ENCODE peak calls at places on chromosomes 5 and 9, in nine cellular contexts. One of them, this sample, is unnamed.
A peak's percentile ranks its signal among the peaks of the same experiment; 100 is the strongest.

GRCh38 chr9:8832956-8833355 is 1033.4 kb upstream of the DMAC1 start:
- DNase-seq in SK-N-SH: no peak
- DNase-seq in pancreas: no peak
- DNase-seq in endothelial cell of umbilical vein: no peak
- DNase-seq in tibial artery: no peak
- DNase-seq in sigmoid colon: no peak
- DNase-seq in spleen: no peak
- DNase-seq in ovary: no peak
- DNase-seq in heart left ventricle: no peak
- DNase-seq in this sample: no peak

GRCh38 chr5:11214851-11215250 is 453.8 kb upstream of the DAP start:
- DNase-seq in SK-N-SH: no peak
- DNase-seq in pancreas: no peak
- DNase-seq in endothelial cell of umbilical vein: no peak
- DNase-seq in tibial artery: no peak
- DNase-seq in sigmoid colon: no peak
- DNase-seq in spleen: no peak
- DNase-seq in ovary: no peak
- DNase-seq in heart left ventricle: no peak
- DNase-seq in this sample: no peak

GRCh38 chr5:142404046-142404477 is 79.2 kb upstream of the SPRY4 start:
- DNase-seq in SK-N-SH: no peak
- DNase-seq in pancreas: no peak
- DNase-seq in endothelial cell of umbilical vein: no peak
- DNase-seq in tibial artery: no peak
- DNase-seq in sigmoid colon: no peak
- DNase-seq in spleen: no peak
- DNase-seq in ovary: no peak
- DNase-seq in heart left ventricle: no peak
- DNase-seq in this sample: peak; percentile 39

GRCh38 chr5:113806250-113806649 is 292.8 kb downstream of the YTHDC2 start:
- DNase-seq in SK-N-SH: no peak
- DNase-seq in pancreas: no peak
- DNase-seq in endothelial cell of umbilical vein: peak; percentile 71
- DNase-seq in tibial artery: no peak
- DNase-seq in sigmoid colon: no peak
- DNase-seq in spleen: no peak
- DNase-seq in ovary: no peak
- DNase-seq in heart left ventricle: no peak
- DNase-seq in this sample: no peak

GRCh38 chr5:137367951-137368350 is 131.2 kb downstream of the SPOCK1 start:
- DNase-seq in SK-N-SH: no peak
- DNase-seq in pancreas: no peak
- DNase-seq in endothelial cell of umbilical vein: no peak
- DNase-seq in tibial artery: no peak
- DNase-seq in sigmoid colon: no peak
- DNase-seq in spleen: no peak
- DNase-seq in ovary: no peak
- DNase-seq in heart left ventricle: no peak
- DNase-seq in this sample: no peak

GRCh38 chr9:88256216-88256615 is 117.9 kb upstream of the SPATA31C2 start:
- DNase-seq in SK-N-SH: no peak
- DNase-seq in pancreas: no peak
- DNase-seq in endothelial cell of umbilical vein: no peak
- DNase-seq in tibial artery: no peak
- DNase-seq in sigmoid colon: no peak
- DNase-seq in spleen: no peak
- DNase-seq in ovary: no peak
- DNase-seq in heart left ventricle: no peak
- DNase-seq in this sample: no peak

GRCh38 chr5:138635268-138635667 is 60.1 kb upstream of the HSPA9 start:
- DNase-seq in SK-N-SH: no peak
- DNase-seq in pancreas: no peak
- DNase-seq in endothelial cell of umbilical vein: no peak
- DNase-seq in tibial artery: no peak
- DNase-seq in sigmoid colon: peak; percentile 70
- DNase-seq in spleen: no peak
- DNase-seq in ovary: peak; percentile 62
- DNase-seq in heart left ventricle: no peak
- DNase-seq in this sample: no peak

GRCh38 chr9:131919181-131919580 is 160.5 kb downstream of the MED27 start:
- DNase-seq in SK-N-SH: no peak
- DNase-seq in pancreas: no peak
- DNase-seq in endothelial cell of umbilical vein: no peak
- DNase-seq in tibial artery: no peak
- DNase-seq in sigmoid colon: no peak
- DNase-seq in spleen: no peak
- DNase-seq in ovary: no peak
- DNase-seq in heart left ventricle: no peak
- DNase-seq in this sample: no peak

GRCh38 chr9:135602789-135603481 is 36.4 kb downstream of the GLT6D1 start:
- DNase-seq in SK-N-SH: peak; percentile 68
- DNase-seq in pancreas: peak; percentile 42
- DNase-seq in endothelial cell of umbilical vein: peak; percentile 46
- DNase-seq in tibial artery: no peak
- DNase-seq in sigmoid colon: peak; percentile 58
- DNase-seq in spleen: peak; percentile 59
- DNase-seq in ovary: no peak
- DNase-seq in heart left ventricle: peak; percentile 21
- DNase-seq in this sample: peak; percentile 35

GRCh38 chr9:114291886-114292590 is 30.9 kb upstream of the ORM1 start:
- DNase-seq in SK-N-SH: no peak
- DNase-seq in pancreas: peak; percentile 6
- DNase-seq in endothelial cell of umbilical vein: no peak
- DNase-seq in tibial artery: peak; percentile 12
- DNase-seq in sigmoid colon: peak; percentile 29
- DNase-seq in spleen: peak; percentile 38
- DNase-seq in ovary: peak; percentile 5
- DNase-seq in heart left ventricle: peak; percentile 9
- DNase-seq in this sample: peak; percentile 21

GRCh38 chr5:83368317-83368716 is 103.2 kb upstream of the VCAN start:
- DNase-seq in SK-N-SH: no peak
- DNase-seq in pancreas: no peak
- DNase-seq in endothelial cell of umbilical vein: no peak
- DNase-seq in tibial artery: peak; percentile 29
- DNase-seq in sigmoid colon: no peak
- DNase-seq in spleen: peak; percentile 69
- DNase-seq in ovary: no peak
- DNase-seq in heart left ventricle: no peak
- DNase-seq in this sample: no peak

GRCh38 chr9:129785866-129786265 is 17.1 kb upstream of the TOR1B start:
- DNase-seq in SK-N-SH: no peak
- DNase-seq in pancreas: no peak
- DNase-seq in endothelial cell of umbilical vein: no peak
- DNase-seq in tibial artery: no peak
- DNase-seq in sigmoid colon: no peak
- DNase-seq in spleen: no peak
- DNase-seq in ovary: no peak
- DNase-seq in heart left ventricle: no peak
- DNase-seq in this sample: no peak

GRCh38 chr9:100602302-100602930 is 24.5 kb downstream of the CAVIN4 start:
- DNase-seq in SK-N-SH: peak; percentile 45
- DNase-seq in pancreas: peak; percentile 46
- DNase-seq in endothelial cell of umbilical vein: peak; percentile 70
- DNase-seq in tibial artery: no peak
- DNase-seq in sigmoid colon: no peak
- DNase-seq in spleen: no peak
- DNase-seq in ovary: no peak
- DNase-seq in heart left ventricle: no peak
- DNase-seq in this sample: no peak

GRCh38 chr9:81585191-81585763 is 104.1 kb downstream of the TLE1 start:
- DNase-seq in SK-N-SH: no peak
- DNase-seq in pancreas: no peak
- DNase-seq in endothelial cell of umbilical vein: peak; percentile 61
- DNase-seq in tibial artery: no peak
- DNase-seq in sigmoid colon: no peak
- DNase-seq in spleen: no peak
- DNase-seq in ovary: no peak
- DNase-seq in heart left ventricle: no peak
- DNase-seq in this sample: no peak

GRCh38 chr5:74639538-74640449 is 734 bp downstream of the ENC1 start:
- DNase-seq in SK-N-SH: peak; percentile 76
- DNase-seq in pancreas: peak; percentile 55
- DNase-seq in endothelial cell of umbilical vein: peak; percentile 57
- DNase-seq in tibial artery: peak; percentile 31
- DNase-seq in sigmoid colon: peak; percentile 72
- DNase-seq in spleen: no peak
- DNase-seq in ovary: no peak
- DNase-seq in heart left ventricle: no peak
- DNase-seq in this sample: no peak

GRCh38 chr5:107875834-107876233 is 205.1 kb upstream of the EFNA5 start:
- DNase-seq in SK-N-SH: no peak
- DNase-seq in pancreas: no peak
- DNase-seq in endothelial cell of umbilical vein: no peak
- DNase-seq in tibial artery: peak; percentile 27
- DNase-seq in sigmoid colon: peak; percentile 69
- DNase-seq in spleen: no peak
- DNase-seq in ovary: no peak
- DNase-seq in heart left ventricle: no peak
- DNase-seq in this sample: no peak

GRCh38 chr9:133342083-133342406 is 5.9 kb downstream of the MED22 start:
- DNase-seq in SK-N-SH: peak; percentile 44
- DNase-seq in pancreas: no peak
- DNase-seq in endothelial cell of umbilical vein: no peak
- DNase-seq in tibial artery: no peak
- DNase-seq in sigmoid colon: no peak
- DNase-seq in spleen: no peak
- DNase-seq in ovary: no peak
- DNase-seq in heart left ventricle: no peak
- DNase-seq in this sample: no peak

DNA sequence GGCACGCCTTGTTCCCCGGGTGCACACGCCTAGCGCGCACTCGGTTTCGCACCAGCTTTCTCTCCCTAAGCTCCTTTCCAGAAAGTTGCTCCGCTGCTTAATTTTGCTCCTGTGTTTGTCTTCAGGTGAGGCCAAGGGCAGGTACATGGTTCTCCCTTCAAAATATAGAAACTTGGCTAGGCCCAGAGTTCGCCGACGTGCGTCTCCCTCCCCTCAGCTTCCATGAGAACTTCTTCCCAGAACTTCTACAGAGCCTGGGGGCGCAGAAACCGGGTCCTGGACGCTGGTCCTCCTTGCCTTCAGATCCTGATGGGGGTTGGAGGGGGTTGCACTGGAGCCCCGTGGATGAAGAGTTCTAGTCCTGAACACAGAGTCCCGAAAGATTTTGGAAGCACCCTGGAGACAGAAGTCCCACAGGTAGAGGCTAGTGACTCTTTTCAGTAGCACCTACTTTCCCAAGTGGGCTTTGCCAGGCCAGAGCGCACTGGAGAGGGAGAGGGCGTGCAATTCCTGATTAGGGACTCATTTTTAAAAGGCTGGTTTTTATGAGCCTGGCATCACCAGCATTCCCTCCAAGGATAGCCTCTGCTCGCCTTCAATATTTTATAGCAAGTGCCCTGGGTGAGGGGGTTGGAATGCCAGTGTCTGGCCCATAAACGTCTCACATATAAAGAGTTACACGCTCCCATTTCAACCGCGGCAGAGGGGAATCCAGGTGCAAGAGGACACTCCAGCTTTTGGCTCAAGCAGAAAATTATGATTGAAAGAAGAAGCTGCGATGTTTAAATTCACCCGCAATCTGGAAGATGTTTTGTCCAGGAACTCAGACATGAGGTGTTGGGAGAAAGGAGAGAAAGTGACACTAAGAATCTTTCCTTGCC is 128.5 kb downstream of the TMEM174 start:
- DNase-seq in SK-N-SH: no peak
- DNase-seq in pancreas: no peak
- DNase-seq in endothelial cell of umbilical vein: no peak
- DNase-seq in tibial artery: no peak
- DNase-seq in sigmoid colon: no peak
- DNase-seq in spleen: no peak
- DNase-seq in ovary: no peak
- DNase-seq in heart left ventricle: no peak
- DNase-seq in this sample: no peak
- H3K27me3 ChIP-seq in SK-N-SH: no peaks in the 10 kb centered on the region
- H3K27me3 ChIP-seq in pancreas: peaks cover 29% of the 10 kb centered on the region
- H3K27me3 ChIP-seq in endothelial cell of umbilical vein: peaks cover 95% of the 10 kb centered on the region
- H3K27me3 ChIP-seq in tibial artery: peaks cover 97% of the 10 kb centered on the region
- H3K27me3 ChIP-seq in sigmoid colon: peaks cover 80% of the 10 kb centered on the region
- H3K27me3 ChIP-seq in spleen: peaks cover 84% of the 10 kb centered on the region
- H3K27me3 ChIP-seq in ovary: peaks cover 10% of the 10 kb centered on the region
- H3K27me3 ChIP-seq in heart left ventricle: peaks cover 100% of the 10 kb centered on the region
- H3K27me3 ChIP-seq in this sample: peaks cover 50% of the 10 kb centered on the region

GRCh38 chr9:71901695-71902094 is 9.3 kb downstream of the ABHD17B start:
- DNase-seq in SK-N-SH: peak; percentile 7
- DNase-seq in pancreas: no peak
- DNase-seq in endothelial cell of umbilical vein: no peak
- DNase-seq in tibial artery: no peak
- DNase-seq in sigmoid colon: no peak
- DNase-seq in spleen: no peak
- DNase-seq in ovary: no peak
- DNase-seq in heart left ventricle: no peak
- DNase-seq in this sample: no peak
- TF ChIP-seq CTCF in SK-N-SH: no peak
- TF ChIP-seq CTCF in pancreas: no peak
- TF ChIP-seq CTCF in endothelial cell of umbilical vein: no peak
- TF ChIP-seq CTCF in tibial artery: no peak
- TF ChIP-seq CTCF in sigmoid colon: no peak
- TF ChIP-seq CTCF in spleen: no peak
- TF ChIP-seq CTCF in ovary: no peak
- TF ChIP-seq CTCF in heart left ventricle: no peak
- TF ChIP-seq CTCF in this sample: no peak

DNA sequence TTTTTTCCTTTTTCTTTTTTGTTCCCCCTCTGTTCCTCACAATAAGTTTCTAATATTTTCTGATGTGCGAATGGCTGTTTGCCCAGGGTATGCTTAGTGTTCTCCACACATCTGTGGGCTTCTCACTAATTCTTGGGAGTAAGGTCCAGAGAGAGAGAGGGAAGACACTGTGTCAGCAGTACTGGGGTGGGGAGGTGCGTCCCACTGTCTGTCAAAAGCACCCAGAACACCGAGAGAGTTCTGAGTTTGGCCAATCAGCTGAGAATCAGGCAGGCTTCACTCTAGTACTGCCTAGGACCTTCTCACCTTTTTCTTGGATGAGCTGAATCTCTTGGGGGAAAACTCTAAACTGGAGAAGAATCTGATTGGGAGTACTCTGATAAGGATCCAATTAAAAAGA is 61.8 kb downstream of the ELL2 start:
- DNase-seq in SK-N-SH: no peak
- DNase-seq in pancreas: no peak
- DNase-seq in endothelial cell of umbilical vein: no peak
- DNase-seq in tibial artery: no peak
- DNase-seq in sigmoid colon: no peak
- DNase-seq in spleen: no peak
- DNase-seq in ovary: no peak
- DNase-seq in heart left ventricle: no peak
- DNase-seq in this sample: no peak
- H3K27ac ChIP-seq in SK-N-SH: peak overlapping the region; percentile 77
- H3K27ac ChIP-seq in pancreas: no peak overlapping the region
- H3K27ac ChIP-seq in endothelial cell of umbilical vein: no peak overlapping the region
- H3K27ac ChIP-seq in tibial artery: peak overlapping the region; percentile 7
- H3K27ac ChIP-seq in sigmoid colon: no peak overlapping the region
- H3K27ac ChIP-seq in spleen: no peak overlapping the region
- H3K27ac ChIP-seq in ovary: no peak overlapping the region
- H3K27ac ChIP-seq in heart left ventricle: peak overlapping the region; percentile 46
- H3K27ac ChIP-seq in this sample: peak overlapping the region; percentile 62

DNA sequence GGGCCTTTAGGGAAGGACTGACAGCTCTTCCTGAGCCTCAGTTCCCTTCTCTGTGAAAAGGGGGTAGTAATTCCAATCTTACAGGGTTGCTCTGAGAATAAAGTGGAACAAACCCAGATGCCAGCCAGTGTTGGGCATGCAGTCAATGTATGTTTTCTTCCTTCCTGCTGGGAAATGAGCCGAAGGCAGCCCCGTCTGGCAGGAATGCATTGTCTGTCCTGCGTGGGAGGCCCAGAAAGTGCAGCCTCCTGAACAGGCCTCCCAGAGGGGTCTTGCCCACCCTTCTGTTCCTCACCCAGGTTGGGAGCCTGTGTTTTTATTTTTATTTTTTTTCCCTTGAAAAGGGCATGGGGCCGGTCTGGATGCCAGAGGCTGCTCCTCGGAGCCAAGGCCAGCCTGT is 9.1 kb downstream of the LMX1B start:
- DNase-seq in SK-N-SH: no peak
- DNase-seq in pancreas: no peak
- DNase-seq in endothelial cell of umbilical vein: no peak
- DNase-seq in tibial artery: no peak
- DNase-seq in sigmoid colon: no peak
- DNase-seq in spleen: no peak
- DNase-seq in ovary: no peak
- DNase-seq in heart left ventricle: no peak
- DNase-seq in this sample: no peak
- H3K27me3 ChIP-seq in SK-N-SH: peaks cover 100% of the 10 kb centered on the region
- H3K27me3 ChIP-seq in pancreas: peaks cover 30% of the 10 kb centered on the region
- H3K27me3 ChIP-seq in endothelial cell of umbilical vein: peaks cover 96% of the 10 kb centered on the region
- H3K27me3 ChIP-seq in tibial artery: peaks cover 98% of the 10 kb centered on the region
- H3K27me3 ChIP-seq in sigmoid colon: peaks cover 98% of the 10 kb centered on the region
- H3K27me3 ChIP-seq in spleen: peaks cover 98% of the 10 kb centered on the region
- H3K27me3 ChIP-seq in ovary: peaks cover 16% of the 10 kb centered on the region
- H3K27me3 ChIP-seq in heart left ventricle: peaks cover 100% of the 10 kb centered on the region
- H3K27me3 ChIP-seq in this sample: peaks cover 100% of the 10 kb centered on the region

This sample was measured in dorsolateral prefrontal cortex.